ENCODE peak calls at places on chromosomes 4 and X, in six cellular contexts. H is SK-N-SH, R is HCT116, K is IMR-90, G is astrocyte, L is mesenchymal stem cell. A is an unnamed sample.

GRCh38 chrX:23012636-23013035 is 12.9 kb downstream of the DDX53 start:
- DNase-seq in G (no peak), L (no peak), R (no peak), K (no peak), H (no peak), A (no peak)

GRCh38 chrX:40145001-40145631 is 47.4 kb upstream of the BCOR start:
- DNase-seq in H (peak), L (peak), K (no peak), G (no peak), R (no peak), A (peak)

GRCh38 chrX:23344208-23344903 is 9.7 kb downstream of the PTCHD1 start:
- DNase-seq in R (no peak), G (no peak), H (no peak), L (no peak), K (no peak), A (peak)

GRCh38 chr4:153252122-153252521 is 47.9 kb downstream of the TRIM2 start:
- DNase-seq in K (no peak), G (no peak), L (no peak), R (no peak), H (no peak), A (no peak)

GRCh38 chr4:176393306-176394013 is 73.7 kb downstream of the SPCS3 start:
- DNase-seq in K (peak), L (no peak), R (no peak), G (no peak), H (no peak), A (peak)

GRCh38 chrX:48531359-48531954 is 8.1 kb upstream of the TBC1D25 start:
- DNase-seq in K (peak), G (peak), R (no peak), L (peak), H (no peak), A (no peak)

GRCh38 chrX:2500681-2501151 is at the start of the genes DHRSX and ZBED1:
- DNase-seq in H (peak), R (no peak), G (no peak), K (no peak), L (peak), A (peak)

GRCh38 chrX:105211051-105211575 is 9.4 kb downstream of the TEX13A start:
- DNase-seq in L (no peak), R (no peak), G (no peak), K (no peak), H (no peak), A (no peak)

GRCh38 chr4:31548823-31549222 is 828.7 kb downstream of the PCDH7 start:
- DNase-seq in R (no peak), L (no peak), K (no peak), H (no peak), G (peak), A (no peak)

GRCh38 chr4:31040106-31040505 is 319.9 kb downstream of the PCDH7 start:
- DNase-seq in L (no peak), K (peak), R (no peak), G (no peak), H (no peak), A (no peak)

GRCh38 chrX:87664381-87664780 is 146.8 kb downstream of the KLHL4 start:
- DNase-seq in G (no peak), K (peak), R (no peak), H (peak), L (peak), A (no peak)

GRCh38 chrX:7127058-7127457 is 20.5 kb upstream of the STS start:
- DNase-seq in G (peak), H (no peak), R (no peak), L (no peak), K (no peak), A (no peak)

GRCh38 chr4:1978741-1979476 is 29.9 kb downstream of the NELFA start:
- DNase-seq in H (no peak), K (no peak), L (no peak), G (no peak), R (no peak), A (no peak)

GRCh38 chr4:663438-664428 is 10.3 kb downstream of the ATP5ME start:
- DNase-seq in R (no peak), G (no peak), K (no peak), H (peak), L (no peak), A (peak)

GRCh38 chr4:189124149-189124758 is 816.4 kb upstream of the FRG1 start:
- DNase-seq in K (peak), R (peak), L (peak), H (peak), G (peak), A (peak)

GRCh38 chr4:42282081-42282901 is 115.0 kb upstream of the SHISA3 start:
- DNase-seq in L (peak), R (peak), K (peak), G (peak), H (peak), A (peak)

GRCh38 chr4:188534297-188534696 is 395.1 kb downstream of the TRIML1 start:
- DNase-seq in L (no peak), K (no peak), G (no peak), R (no peak), H (no peak), A (no peak)

GRCh38 chr4:165520071-165520470 is 141.3 kb downstream of the CPE start:
- DNase-seq in K (no peak), R (no peak), L (no peak), G (no peak), H (no peak), A (no peak)

GRCh38 chr4:177554966-177555574 is 112.8 kb upstream of the AGA start:
- DNase-seq in H (peak), R (no peak), G (no peak), L (peak), K (peak), A (peak)

GRCh38 chr4:121789470-121789869 is 11.7 kb upstream of the EXOSC9 start:
- DNase-seq in H (no peak), G (peak), R (no peak), K (peak), L (no peak), A (no peak)

GRCh38 chr4:1406946-1407656 is 859 bp upstream of the NKX1-1 start:
- DNase-seq in H (peak), L (no peak), R (no peak), K (no peak), G (no peak), A (peak)

GRCh38 chr4:1249731-1250526 is 999 bp upstream of the CTBP1 start:
- DNase-seq in G (peak), R (no peak), K (no peak), H (peak), L (peak), A (peak)

GRCh38 chrX:15929231-15929630 is 74.6 kb upstream of the AP1S2 start:
- DNase-seq in G (peak), K (no peak), L (no peak), H (no peak), R (no peak), A (no peak)

GRCh38 chr4:54230479-54231418 is 1.7 kb downstream of the PDGFRA start:
- DNase-seq in L (peak), K (no peak), G (peak), R (no peak), H (peak), A (peak)

GRCh38 chrX:78104447-78105176 is 564 bp downstream of the PGK1 start:
- DNase-seq in K (peak), H (peak), R (no peak), L (peak), G (peak), A (peak)

GRCh38 chr4:117796677-117797076 is 237.6 kb upstream of the NDST3 start:
- DNase-seq in G (no peak), K (no peak), H (no peak), L (no peak), R (no peak), A (no peak)

GRCh38 chr4:10001757-10002156 is 19.5 kb downstream of the SLC2A9 start:
- DNase-seq in K (no peak), H (no peak), R (no peak), L (no peak), G (no peak), A (no peak)

GRCh38 chr4:61200991-61201526 is 933 bp downstream of the ADGRL3 start:
- DNase-seq in L (peak), K (no peak), G (peak), H (peak), R (no peak), A (peak)

GRCh38 chr4:105140684-105141490 is 5.8 kb upstream of the TET2 start:
- DNase-seq in L (peak), K (no peak), H (peak), G (no peak), R (no peak), A (peak)

GRCh38 chr4:105145913-105146285 is 777 bp upstream of the TET2 start:
- DNase-seq in L (no peak), R (no peak), G (no peak), H (no peak), K (no peak), A (peak)

GRCh38 chr4:105146286-105147219 is at the start of gene TET2:
- DNase-seq in G (peak), R (peak), K (peak), L (peak), H (peak), A (peak)

GRCh38 chr4:105147226-105148151 is 813 bp downstream of the TET2 start:
- DNase-seq in R (no peak), K (peak), G (peak), L (peak), H (peak), A (peak)

DNA sequence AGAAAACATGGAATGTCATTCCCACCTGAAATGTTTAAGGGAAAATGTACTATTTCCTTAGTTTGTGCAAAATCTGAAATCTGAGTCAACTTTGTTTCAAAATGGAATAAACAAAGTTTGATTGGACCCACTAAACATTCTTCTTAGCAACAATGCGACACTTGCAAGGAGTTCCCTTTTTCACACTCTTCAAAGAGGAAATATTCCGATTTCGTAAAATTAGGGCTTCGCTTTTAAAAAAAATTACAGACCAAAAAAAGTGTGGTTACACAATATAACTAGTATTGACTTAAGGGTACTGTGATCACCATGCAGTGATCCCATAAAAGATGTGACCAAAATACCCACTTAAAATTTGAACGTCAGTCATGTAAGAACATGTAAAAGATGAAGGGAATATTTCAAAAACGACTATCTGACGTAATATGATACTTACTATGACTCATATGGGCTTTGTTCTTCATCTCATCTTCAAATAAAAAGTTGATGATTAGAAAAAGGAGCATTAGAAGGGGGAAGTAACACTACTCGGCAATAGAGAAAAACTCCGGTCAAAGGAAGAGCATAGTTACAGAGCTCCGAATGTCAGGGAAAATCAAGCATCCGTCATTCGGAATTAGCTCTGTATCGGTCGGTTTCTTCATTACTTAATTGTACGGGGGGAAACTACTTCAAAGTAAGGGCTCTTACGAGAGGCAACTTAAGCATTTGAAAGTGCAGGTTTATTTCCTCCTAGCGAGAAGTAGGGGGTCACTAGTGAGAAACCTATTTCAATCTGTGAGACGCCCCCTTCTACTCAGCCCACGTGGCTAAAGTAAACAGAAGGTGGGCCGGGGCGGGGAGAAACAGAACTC is 1.4 kb upstream of the TET2 start:
- DNase-seq in G (no peak), H (no peak), R (no peak), L (no peak), K (no peak), A (no peak)
- H3K9ac ChIP-seq in G (peak), H (peak), R (peak), L (peak), K (no peak), A (no peak)

GRCh38 chr4:45502471-45502870 is 621.4 kb downstream of the GABRG1 start:
- DNase-seq in R (no peak), G (no peak), H (no peak), L (no peak), K (no peak), A (no peak)
- H3K27ac ChIP-seq in R (no peak), G (no peak), H (no peak), L (no peak), K (no peak), A (no peak)

GRCh38 chr4:101348367-101348827 is 1.1 kb upstream of the PPP3CA start:
- DNase-seq in L (no peak), R (no peak), G (no peak), H (no peak), K (peak), A (no peak)

GRCh38 chr4:101346562-101347266 is 612 bp downstream of the PPP3CA start:
- DNase-seq in L (peak), R (no peak), K (peak), H (no peak), G (peak), A (peak)

GRCh38 chr4:101347557-101348366 is 436 bp upstream of the PPP3CA start:
- DNase-seq in G (peak), L (peak), H (peak), K (peak), R (peak), A (peak)

GRCh38 chr4:101347267-101347556 is at the start of gene PPP3CA:
- DNase-seq in L (no peak), K (no peak), H (peak), R (no peak), G (no peak), A (no peak)

GRCh38 chr4:101349346-101350064 is 2.2 kb upstream of the PPP3CA start:
- DNase-seq in R (peak), K (no peak), H (peak), L (no peak), G (peak), A (no peak)
- H3K4me3 ChIP-seq in R (peak), K (no peak), H (no peak), L (no peak), G (no peak), A (no peak)

DNA sequence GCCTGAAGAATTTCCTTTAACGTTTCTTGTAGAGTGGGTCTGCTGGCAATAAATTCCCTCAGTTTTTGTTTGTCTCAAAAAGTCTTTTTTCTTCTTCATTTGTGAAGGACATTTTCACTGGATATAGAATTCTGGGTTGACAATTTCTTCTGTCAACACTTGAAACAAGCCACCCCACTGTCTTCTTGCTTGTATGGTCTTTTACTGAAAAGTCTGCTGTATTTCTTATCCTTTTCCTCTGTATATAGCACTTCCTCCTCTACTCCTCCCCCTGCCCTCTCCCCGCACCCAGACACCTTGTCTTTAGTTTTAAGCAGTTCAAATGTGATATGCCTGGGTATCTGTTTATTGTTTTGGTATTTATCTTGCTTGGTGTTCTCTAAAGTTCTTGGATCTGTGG is 23.3 kb downstream of the SLC9A7 start:
- DNase-seq in H (no peak), K (no peak), L (no peak), G (no peak), R (no peak), A (no peak)
- H3K9ac ChIP-seq in H (no peak), K (no peak), L (no peak), G (no peak), R (no peak), A (no peak)

DNA sequence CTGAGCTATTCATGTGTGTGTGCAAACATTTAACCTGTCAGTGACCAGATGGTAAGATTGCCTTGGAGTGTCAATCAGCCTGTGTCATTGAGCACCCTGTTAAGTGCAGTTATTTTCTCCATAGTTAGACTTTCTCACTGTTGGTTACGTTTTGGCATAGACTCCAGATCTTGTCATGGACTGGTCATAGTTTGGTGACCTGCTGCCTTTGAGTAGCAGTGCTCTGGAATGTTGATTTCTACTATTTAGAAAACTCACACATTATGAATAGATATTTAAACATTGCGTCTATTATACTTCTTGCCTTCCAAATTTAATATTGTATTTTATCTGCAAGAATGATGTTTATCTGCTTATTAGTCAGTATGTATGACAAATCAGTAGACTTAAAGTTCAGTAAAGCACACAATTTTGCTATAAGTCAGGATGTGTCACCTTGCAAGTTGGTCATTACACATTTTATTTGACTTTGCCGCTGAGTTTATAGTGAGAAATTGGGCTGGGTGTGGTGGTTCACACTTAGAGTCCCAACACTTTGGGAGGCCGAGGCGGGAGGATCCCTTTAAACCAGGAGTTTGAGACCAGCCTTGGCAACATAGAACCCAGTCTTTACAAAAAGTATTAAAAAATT is 42.4 kb downstream of the KIAA0232 start:
- DNase-seq in G (no peak), R (no peak), K (peak), L (no peak), H (no peak), A (no peak)
- H3K27ac ChIP-seq in G (no peak), R (no peak), K (no peak), L (no peak), H (no peak), A (no peak)

GRCh38 chrX:116246261-116246660 is 75.7 kb downstream of the AGTR2 start:
- DNase-seq in R (peak), H (no peak), K (no peak), L (peak), G (peak), A (no peak)
- H3K4me3 ChIP-seq in R (no peak), H (no peak), K (no peak), L (no peak), G (no peak), A (no peak)

GRCh38 chrX:56803849-56804681 is 75.0 kb downstream of the NBDY start:
- DNase-seq in G (no peak), R (no peak), L (no peak), K (no peak), H (no peak), A (peak)

GRCh38 chrX:56802428-56802827 is 73.4 kb downstream of the NBDY start:
- DNase-seq in H (no peak), K (no peak), R (no peak), L (no peak), G (no peak), A (no peak)

GRCh38 chrX:56804867-56805266 is 75.8 kb downstream of the NBDY start:
- DNase-seq in L (no peak), R (no peak), H (no peak), G (no peak), K (no peak), A (peak)

GRCh38 chrX:56805399-56805798 is 76.4 kb downstream of the NBDY start:
- DNase-seq in H (no peak), R (no peak), K (no peak), L (no peak), G (no peak), A (peak)

GRCh38 chrX:56802921-56803848 is 74.1 kb downstream of the NBDY start:
- DNase-seq in G (peak), H (peak), K (peak), R (no peak), L (peak), A (peak)
- H3K9ac ChIP-seq in G (no peak), H (peak), K (peak), R (no peak), L (peak), A (no peak)

A was measured in endodermal cell.